ENCODE peak calls at places on chromosomes 5 and 9, in six cellular contexts. J is ovary, F is AG09309, Q is stomach, I is HFF-Myc, O is uterus. C is an unnamed sample.

GRCh38 chr5:123119334-123119986 is 30.4 kb downstream of the PRDM6 start:
- DNase-seq in J (peak; percentile 28), I (no peak), O (no peak), F (peak; percentile 13), Q (no peak), C (no peak)

GRCh38 chr5:120375248-120375647 is 88.9 kb upstream of the PRR16 start:
- DNase-seq in O (no peak), Q (no peak), J (no peak), F (peak; percentile 33), I (no peak), C (no peak)

GRCh38 chr9:137551656-137552534 is at the start of gene MRPL41:
- DNase-seq in I (peak; percentile 39), O (peak; percentile 88), F (no peak), J (peak; percentile 91), Q (peak; percentile 95), C (peak; percentile 90)

GRCh38 chr5:74954919-74955318 is 88.7 kb upstream of the FAM169A start:
- DNase-seq in Q (no peak), F (no peak), O (no peak), I (no peak), J (no peak), C (no peak)

GRCh38 chr9:35350212-35350611 is 139.7 kb upstream of the RUSC2 start:
- DNase-seq in Q (no peak), F (no peak), J (no peak), I (no peak), O (no peak), C (no peak)

GRCh38 chr9:128887914-128888350 is 6.0 kb downstream of the LRRC8A start:
- DNase-seq in O (peak; percentile 51), F (no peak), J (no peak), Q (no peak), I (no peak), C (no peak)

GRCh38 chr9:133112361-133113026 is 8.5 kb downstream of the RALGDS start:
- DNase-seq in Q (no peak), F (no peak), J (no peak), O (peak; percentile 43), I (no peak), C (no peak)

GRCh38 chr9:114612272-114612923 is 1.3 kb downstream of the TMEM268 start:
- DNase-seq in Q (no peak), J (no peak), F (no peak), O (peak; percentile 20), I (no peak), C (no peak)

GRCh38 chr9:126321742-126322141 is 4.9 kb upstream of the MVB12B start:
- DNase-seq in J (no peak), Q (no peak), F (no peak), I (no peak), O (no peak), C (no peak)

DNA sequence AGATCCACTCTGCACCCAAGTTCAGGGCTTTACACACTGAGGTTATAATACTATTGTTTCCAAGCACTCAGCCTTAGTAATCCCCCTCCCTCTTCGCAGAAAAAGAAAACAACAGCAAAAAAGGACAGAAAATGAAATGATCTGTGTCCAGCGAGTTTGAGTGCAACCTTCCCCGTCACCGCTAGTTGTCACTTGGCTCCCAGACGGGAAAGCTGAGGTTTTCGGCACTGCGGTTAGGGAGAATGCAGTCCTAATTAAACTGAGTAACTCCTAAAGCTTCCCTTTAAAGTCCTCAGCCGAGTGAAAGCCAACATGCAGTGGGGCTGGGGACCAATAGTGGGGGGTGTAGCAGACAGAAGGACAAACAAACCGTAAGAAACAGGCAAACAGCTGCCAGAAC is 786 bp downstream of the GLRA1 start:
- DNase-seq in J (no peak), O (no peak), Q (no peak), F (no peak), I (no peak), C (peak; percentile 57)
- TF ChIP-seq CTCF in J (no peak), O (no peak), Q (no peak), F (peak; percentile 24), I (peak; percentile 37), C (peak; percentile 53)

GRCh38 chr5:159915913-159916840 is at the start of gene ADRA1B:
- DNase-seq in Q (peak; percentile 73), O (peak; percentile 73), J (peak; percentile 84), I (no peak), F (no peak), C (peak; percentile 26)
- H3K4me3 ChIP-seq in Q (peak within 1 kb of the TSS; percentile 52), O (peak within 1 kb of the TSS; percentile 47), J (peak within 1 kb of the TSS; percentile 42), I (peak within 1 kb of the TSS; percentile 27), F (peak within 1 kb of the TSS; percentile 41), C (peak within 1 kb of the TSS; percentile 66)

GRCh38 chr5:72079288-72079687 is 28.0 kb upstream of the MAP1B start:
- DNase-seq in Q (no peak), I (no peak), O (no peak), F (no peak), J (no peak), C (no peak)
- TF ChIP-seq CTCF in Q (no peak), I (no peak), O (no peak), F (no peak), J (no peak), C (no peak)

GRCh38 chr9:36845844-36846243 is 188.2 kb downstream of the PAX5 start:
- DNase-seq in I (no peak), O (no peak), Q (no peak), F (no peak), J (no peak), C (no peak)

GRCh38 chr9:36842560-36843530 is 191.2 kb downstream of the PAX5 start:
- DNase-seq in J (no peak), O (no peak), F (no peak), Q (no peak), I (no peak), C (no peak)

GRCh38 chr9:36846621-36847020 is 187.4 kb downstream of the PAX5 start:
- DNase-seq in O (no peak), F (no peak), I (no peak), J (no peak), Q (no peak), C (no peak)

GRCh38 chr9:36844961-36845360 is 189.1 kb downstream of the PAX5 start:
- DNase-seq in Q (no peak), O (no peak), F (no peak), I (no peak), J (no peak), C (no peak)

DNA sequence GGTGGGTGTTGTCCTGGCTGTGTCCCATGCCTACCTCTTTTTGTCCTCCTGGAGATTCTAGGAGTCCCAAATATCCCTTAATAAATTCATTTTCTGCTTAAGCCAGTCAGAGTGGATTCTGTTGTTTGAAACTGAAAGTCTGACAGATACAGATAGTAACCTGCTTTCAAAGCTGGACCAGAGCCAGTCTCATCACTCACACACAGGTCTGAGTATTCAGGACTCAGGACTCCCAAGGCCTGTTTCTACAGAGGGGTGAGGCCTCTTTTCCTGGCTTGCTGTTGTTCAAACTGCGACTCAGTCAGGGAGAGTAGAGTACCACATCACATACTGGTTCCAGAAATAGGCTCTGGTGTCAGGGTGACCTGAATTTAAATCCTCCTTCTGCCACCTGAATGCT is 190.1 kb downstream of the PAX5 start:
- DNase-seq in I (no peak), O (no peak), F (no peak), J (no peak), Q (no peak), C (no peak)
- H3K4me3 ChIP-seq in I (no peak overlapping the region), O (no peak overlapping the region), F (no peak overlapping the region), J (no peak overlapping the region), Q (no peak overlapping the region), C (no peak overlapping the region)